ENCODE peak calls at places on chromosomes 1 and 21, in seven cellular contexts. One of them, this sample, is unnamed.

GRCh38 chr1:107000907-107001306 is 55.6 kb upstream of the PRMT6 start:
- DNase-seq in GM10248: no peak
- DNase-seq in neural crest cell: no peak
- DNase-seq in GM20000: no peak
- DNase-seq in thoracic aorta: no peak
- DNase-seq in colonic mucosa: no peak
- DNase-seq in A549: no peak
- DNase-seq in this sample: no peak

GRCh38 chr1:75136921-75137641 is 2.9 kb downstream of the LHX8 start:
- DNase-seq in GM10248: no peak
- DNase-seq in neural crest cell: no peak
- DNase-seq in GM20000: no peak
- DNase-seq in thoracic aorta: no peak
- DNase-seq in colonic mucosa: no peak
- DNase-seq in A549: peak
- DNase-seq in this sample: no peak

GRCh38 chr21:45465105-45465504 is 60.1 kb downstream of the COL18A1 start:
- DNase-seq in GM10248: no peak
- DNase-seq in neural crest cell: no peak
- DNase-seq in GM20000: no peak
- DNase-seq in thoracic aorta: no peak
- DNase-seq in colonic mucosa: no peak
- DNase-seq in A549: no peak
- DNase-seq in this sample: no peak

GRCh38 chr1:64986903-64987871 is 20.8 kb upstream of the JAK1 start:
- DNase-seq in GM10248: peak
- DNase-seq in neural crest cell: no peak
- DNase-seq in GM20000: peak
- DNase-seq in thoracic aorta: no peak
- DNase-seq in colonic mucosa: peak
- DNase-seq in A549: peak
- DNase-seq in this sample: peak

GRCh38 chr21:28216976-28217523 is 775.6 kb downstream of the LTN1 start:
- DNase-seq in GM10248: no peak
- DNase-seq in neural crest cell: no peak
- DNase-seq in GM20000: no peak
- DNase-seq in thoracic aorta: no peak
- DNase-seq in colonic mucosa: no peak
- DNase-seq in A549: no peak
- DNase-seq in this sample: no peak

GRCh38 chr1:84750110-84750509 is 59.8 kb upstream of the SSX2IP start:
- DNase-seq in GM10248: no peak
- DNase-seq in neural crest cell: no peak
- DNase-seq in GM20000: no peak
- DNase-seq in thoracic aorta: no peak
- DNase-seq in colonic mucosa: no peak
- DNase-seq in A549: no peak
- DNase-seq in this sample: no peak

GRCh38 chr1:165161130-165161529 is 195.4 kb downstream of the LMX1A start:
- DNase-seq in GM10248: no peak
- DNase-seq in neural crest cell: no peak
- DNase-seq in GM20000: no peak
- DNase-seq in thoracic aorta: no peak
- DNase-seq in colonic mucosa: no peak
- DNase-seq in A549: no peak
- DNase-seq in this sample: no peak

GRCh38 chr21:41926068-41926806 is 27.6 kb downstream of the C2CD2 start:
- DNase-seq in GM10248: peak
- DNase-seq in neural crest cell: no peak
- DNase-seq in GM20000: peak
- DNase-seq in thoracic aorta: no peak
- DNase-seq in colonic mucosa: peak
- DNase-seq in A549: no peak
- DNase-seq in this sample: peak

GRCh38 chr1:21861602-21862429 is 49.8 kb downstream of the LDLRAD2 start:
- DNase-seq in GM10248: no peak
- DNase-seq in neural crest cell: no peak
- DNase-seq in GM20000: no peak
- DNase-seq in thoracic aorta: no peak
- DNase-seq in colonic mucosa: no peak
- DNase-seq in A549: peak
- DNase-seq in this sample: no peak

GRCh38 chr1:110053557-110054428 is 16.7 kb downstream of the ALX3 start:
- DNase-seq in GM10248: peak
- DNase-seq in neural crest cell: peak
- DNase-seq in GM20000: peak
- DNase-seq in thoracic aorta: no peak
- DNase-seq in colonic mucosa: peak
- DNase-seq in A549: peak
- DNase-seq in this sample: peak

GRCh38 chr1:200558866-200559459 is 61.6 kb downstream of the KIF14 start:
- DNase-seq in GM10248: peak
- DNase-seq in neural crest cell: no peak
- DNase-seq in GM20000: peak
- DNase-seq in thoracic aorta: no peak
- DNase-seq in colonic mucosa: no peak
- DNase-seq in A549: peak
- DNase-seq in this sample: peak

GRCh38 chr1:48931571-48932251 is 155.0 kb upstream of the BEND5 start:
- DNase-seq in GM10248: no peak
- DNase-seq in neural crest cell: no peak
- DNase-seq in GM20000: no peak
- DNase-seq in thoracic aorta: no peak
- DNase-seq in colonic mucosa: no peak
- DNase-seq in A549: peak
- DNase-seq in this sample: no peak

GRCh38 chr1:223135176-223135575 is 7.9 kb downstream of the TLR5 start:
- DNase-seq in GM10248: no peak
- DNase-seq in neural crest cell: no peak
- DNase-seq in GM20000: no peak
- DNase-seq in thoracic aorta: peak
- DNase-seq in colonic mucosa: peak
- DNase-seq in A549: no peak
- DNase-seq in this sample: no peak

GRCh38 chr1:8353386-8353785 is 35.5 kb downstream of the SLC45A1 start:
- DNase-seq in GM10248: no peak
- DNase-seq in neural crest cell: no peak
- DNase-seq in GM20000: no peak
- DNase-seq in thoracic aorta: no peak
- DNase-seq in colonic mucosa: no peak
- DNase-seq in A549: no peak
- DNase-seq in this sample: no peak

GRCh38 chr1:17653728-17654351 is 101.3 kb upstream of the ACTL8 start:
- DNase-seq in GM10248: peak
- DNase-seq in neural crest cell: peak
- DNase-seq in GM20000: peak
- DNase-seq in thoracic aorta: no peak
- DNase-seq in colonic mucosa: no peak
- DNase-seq in A549: peak
- DNase-seq in this sample: peak

GRCh38 chr1:55062801-55063561 is 23.6 kb downstream of the PCSK9 start:
- DNase-seq in GM10248: peak
- DNase-seq in neural crest cell: no peak
- DNase-seq in GM20000: no peak
- DNase-seq in thoracic aorta: no peak
- DNase-seq in colonic mucosa: no peak
- DNase-seq in A549: no peak
- DNase-seq in this sample: peak

GRCh38 chr1:156591432-156592157 is at the start of gene NAXE:
- DNase-seq in GM10248: peak
- DNase-seq in neural crest cell: peak
- DNase-seq in GM20000: peak
- DNase-seq in thoracic aorta: no peak
- DNase-seq in colonic mucosa: peak
- DNase-seq in A549: peak
- DNase-seq in this sample: peak

GRCh38 chr1:49971088-49971487 is 52.7 kb downstream of the AGBL4 start:
- DNase-seq in GM10248: no peak
- DNase-seq in neural crest cell: no peak
- DNase-seq in GM20000: no peak
- DNase-seq in thoracic aorta: no peak
- DNase-seq in colonic mucosa: no peak
- DNase-seq in A549: no peak
- DNase-seq in this sample: no peak

GRCh38 chr1:109521465-109521951 is 12.0 kb upstream of the AMIGO1 start:
- DNase-seq in GM10248: no peak
- DNase-seq in neural crest cell: no peak
- DNase-seq in GM20000: no peak
- DNase-seq in thoracic aorta: no peak
- DNase-seq in colonic mucosa: no peak
- DNase-seq in A549: no peak
- DNase-seq in this sample: no peak

GRCh38 chr1:162943627-162944026 is 82.7 kb upstream of the CCDC190 start:
- DNase-seq in GM10248: no peak
- DNase-seq in neural crest cell: no peak
- DNase-seq in GM20000: no peak
- DNase-seq in thoracic aorta: no peak
- DNase-seq in colonic mucosa: no peak
- DNase-seq in A549: no peak
- DNase-seq in this sample: no peak

DNA sequence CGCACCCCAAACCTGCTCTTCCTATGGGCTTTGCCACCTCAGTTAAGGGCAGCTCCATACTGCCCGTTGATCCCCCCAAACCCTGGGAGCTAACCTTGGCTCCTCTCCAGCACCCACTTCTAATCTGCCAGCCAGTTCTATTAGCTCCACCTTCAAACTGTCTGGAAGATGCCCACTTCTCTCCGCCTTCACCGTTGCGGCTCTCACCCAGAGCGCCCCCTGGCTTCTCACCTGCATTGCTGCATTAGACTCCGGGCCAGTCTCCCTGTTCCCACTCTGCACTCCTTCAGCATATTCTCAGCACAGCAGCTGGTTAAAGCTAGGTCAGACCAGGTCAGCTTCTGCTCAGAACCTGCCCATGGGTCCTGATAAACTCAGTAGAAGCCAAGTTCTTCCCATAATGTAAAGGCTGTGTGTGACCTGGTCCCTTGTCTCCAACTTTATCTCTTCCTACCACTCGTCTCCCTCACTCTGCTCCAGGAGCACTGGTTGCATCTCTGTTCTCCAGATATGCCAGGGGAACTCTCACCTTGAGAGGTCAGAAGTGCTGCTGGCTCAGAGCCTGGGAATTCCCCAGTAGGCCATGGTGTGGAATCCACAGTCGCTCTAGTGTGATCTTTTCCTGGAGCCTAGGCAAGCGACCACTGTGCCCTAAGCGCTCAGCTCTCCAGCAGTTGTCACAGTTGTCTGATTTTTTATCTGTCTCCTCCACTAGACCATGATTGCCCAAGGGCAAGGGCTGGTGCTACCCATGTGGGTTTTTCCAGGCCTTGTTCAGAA is 150.3 kb downstream of the HMGB4 start:
- DNase-seq in GM10248: peak
- DNase-seq in neural crest cell: peak
- DNase-seq in GM20000: peak
- DNase-seq in thoracic aorta: peak
- DNase-seq in colonic mucosa: peak
- DNase-seq in A549: peak
- DNase-seq in this sample: peak
- TF ChIP-seq CTCF in GM10248: peak
- TF ChIP-seq CTCF in neural crest cell: peak
- TF ChIP-seq CTCF in GM20000: peak
- TF ChIP-seq CTCF in thoracic aorta: peak
- TF ChIP-seq CTCF in colonic mucosa: peak
- TF ChIP-seq CTCF in A549: no peak
- TF ChIP-seq CTCF in this sample: peak

GRCh38 chr1:53949023-53949611 is 3.0 kb downstream of the LRRC42 start:
- DNase-seq in GM10248: peak
- DNase-seq in neural crest cell: peak
- DNase-seq in GM20000: peak
- DNase-seq in thoracic aorta: no peak
- DNase-seq in colonic mucosa: peak
- DNase-seq in A549: peak
- DNase-seq in this sample: peak
- TF ChIP-seq CTCF in GM10248: peak
- TF ChIP-seq CTCF in neural crest cell: peak
- TF ChIP-seq CTCF in GM20000: peak
- TF ChIP-seq CTCF in thoracic aorta: peak
- TF ChIP-seq CTCF in colonic mucosa: peak
- TF ChIP-seq CTCF in A549: peak
- TF ChIP-seq CTCF in this sample: peak

GRCh38 chr1:231950732-231951131 is 324.1 kb downstream of the DISC1 start:
- DNase-seq in GM10248: no peak
- DNase-seq in neural crest cell: no peak
- DNase-seq in GM20000: no peak
- DNase-seq in thoracic aorta: no peak
- DNase-seq in colonic mucosa: no peak
- DNase-seq in A549: no peak
- DNase-seq in this sample: no peak

GRCh38 chr1:231954751-231955150 is 328.2 kb downstream of the DISC1 start:
- DNase-seq in GM10248: no peak
- DNase-seq in neural crest cell: no peak
- DNase-seq in GM20000: no peak
- DNase-seq in thoracic aorta: no peak
- DNase-seq in colonic mucosa: no peak
- DNase-seq in A549: no peak
- DNase-seq in this sample: no peak

GRCh38 chr1:231951399-231951798 is 324.8 kb downstream of the DISC1 start:
- DNase-seq in GM10248: no peak
- DNase-seq in neural crest cell: no peak
- DNase-seq in GM20000: no peak
- DNase-seq in thoracic aorta: no peak
- DNase-seq in colonic mucosa: no peak
- DNase-seq in A549: no peak
- DNase-seq in this sample: no peak

DNA sequence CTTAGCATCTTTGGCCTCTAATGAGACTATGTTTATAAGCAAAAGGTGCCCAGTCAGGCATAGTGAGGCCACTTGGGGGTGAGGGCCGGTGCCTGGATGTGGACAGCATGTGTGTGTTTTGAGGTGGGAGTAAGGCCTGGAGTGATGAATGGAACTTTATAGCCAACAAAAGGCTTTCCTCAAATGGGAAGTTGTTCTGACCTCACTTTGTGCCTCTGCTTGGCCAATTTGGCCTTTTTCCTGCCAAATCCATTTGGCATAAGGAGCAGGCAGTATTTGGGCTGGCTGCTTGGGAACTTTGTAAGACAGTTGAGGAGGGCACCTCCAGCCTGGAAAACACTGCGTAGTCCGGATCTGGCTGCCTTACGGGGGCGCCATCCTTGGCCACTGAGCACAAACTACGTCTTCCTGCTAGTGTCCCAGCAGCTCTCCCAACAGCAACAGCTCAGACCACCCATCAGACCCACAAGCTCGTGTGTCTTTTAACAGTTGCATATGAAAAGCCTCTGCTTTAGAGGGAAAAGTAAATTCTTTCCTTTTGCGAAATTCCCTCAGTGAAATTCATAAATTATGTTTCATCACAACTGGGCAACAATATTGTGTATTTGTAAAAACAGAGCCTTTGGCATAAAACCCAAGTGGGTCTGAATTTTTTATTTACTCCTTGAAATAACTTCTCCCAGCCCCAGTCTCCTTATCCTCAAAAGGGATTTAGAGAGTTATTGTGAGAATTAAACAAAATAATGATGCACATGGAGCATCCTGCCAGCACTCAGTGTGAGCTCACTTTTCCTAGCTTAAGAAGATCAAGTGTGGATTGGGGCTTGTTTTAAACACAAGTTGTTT is 322.9 kb downstream of the DISC1 start:
- DNase-seq in GM10248: no peak
- DNase-seq in neural crest cell: no peak
- DNase-seq in GM20000: no peak
- DNase-seq in thoracic aorta: no peak
- DNase-seq in colonic mucosa: no peak
- DNase-seq in A549: no peak
- DNase-seq in this sample: no peak
- TF ChIP-seq CTCF in GM10248: no peak
- TF ChIP-seq CTCF in neural crest cell: no peak
- TF ChIP-seq CTCF in GM20000: no peak
- TF ChIP-seq CTCF in thoracic aorta: no peak
- TF ChIP-seq CTCF in colonic mucosa: no peak
- TF ChIP-seq CTCF in A549: no peak
- TF ChIP-seq CTCF in this sample: no peak

GRCh38 chr1:12121212-12122000 is 45.4 kb upstream of the TNFRSF1B start:
- DNase-seq in GM10248: no peak
- DNase-seq in neural crest cell: no peak
- DNase-seq in GM20000: no peak
- DNase-seq in thoracic aorta: no peak
- DNase-seq in colonic mucosa: no peak
- DNase-seq in A549: no peak
- DNase-seq in this sample: no peak
- TF ChIP-seq CTCF in GM10248: no peak
- TF ChIP-seq CTCF in neural crest cell: no peak
- TF ChIP-seq CTCF in GM20000: no peak
- TF ChIP-seq CTCF in thoracic aorta: no peak
- TF ChIP-seq CTCF in colonic mucosa: no peak
- TF ChIP-seq CTCF in A549: no peak
- TF ChIP-seq CTCF in this sample: no peak